ENCODE peak calls at places on chromosomes 1 and 21, in five cellular contexts. J, B, K, V and O are unnamed samples.

GRCh38 chr1:56864430-56864829 is 9.8 kb downstream of the C8A start:
- DNase-seq in J (no peak), B (no peak), K (no peak), V (no peak), O (no peak)

GRCh38 chr1:185813401-185813979 is 79.3 kb downstream of the HMCN1 start:
- DNase-seq in J (peak), B (no peak), K (no peak), V (no peak), O (peak)

GRCh38 chr1:59026472-59026948 is 242.7 kb upstream of the JUN start:
- DNase-seq in J (peak), B (no peak), K (no peak), V (peak), O (peak)

GRCh38 chr1:39642796-39643195 is 3.4 kb upstream of the HEYL start:
- DNase-seq in J (no peak), B (no peak), K (no peak), V (no peak), O (peak)

GRCh38 chr1:219174672-219175564 is 1.2 kb downstream of the LYPLAL1 start:
- DNase-seq in J (peak), B (no peak), K (no peak), V (peak), O (peak)

GRCh38 chr1:2972879-2973575 is 48.2 kb upstream of the ACTRT2 start:
- DNase-seq in J (no peak), B (no peak), K (no peak), V (no peak), O (no peak)

GRCh38 chr1:12711421-12712005 is 4.4 kb upstream of the AADACL3 start:
- DNase-seq in J (no peak), B (no peak), K (no peak), V (no peak), O (no peak)

GRCh38 chr21:41247561-41247968 is 69.0 kb upstream of the FAM3B start:
- DNase-seq in J (peak), B (no peak), K (no peak), V (no peak), O (no peak)